ENCODE peak calls at places on chromosomes 1 and 21, in ten cellular contexts. K, P, U, V, I, E, F, X, A and Y are unnamed samples.

GRCh38 chr1:220124542-220124941 is 30.6 kb downstream of the IARS2 start:
- DNase-seq in K (peak), P (no peak), U (peak), V (no peak), I (no peak), E (no peak), F (no peak), X (no peak), A (no peak), Y (no peak)

GRCh38 chr1:237104096-237104495 is 62.1 kb downstream of the RYR2 start:
- DNase-seq in K (no peak), P (no peak), U (no peak), V (no peak), I (no peak), E (no peak), F (no peak), X (no peak), A (no peak), Y (no peak)

GRCh38 chr1:67908260-67908936 is 75.1 kb upstream of the GNG12 start:
- DNase-seq in K (no peak), P (no peak), U (peak), V (no peak), I (no peak), E (no peak), F (no peak), X (no peak), A (peak), Y (no peak)

GRCh38 chr1:195663549-195664280 is 944.5 kb downstream of the KCNT2 start:
- DNase-seq in K (peak), P (no peak), U (peak), V (peak), I (no peak), E (no peak), F (no peak), X (no peak), A (peak), Y (peak)

GRCh38 chr1:192506741-192507155 is 68.8 kb upstream of the RGS1 start:
- DNase-seq in K (no peak), P (no peak), U (peak), V (peak), I (no peak), E (peak), F (no peak), X (no peak), A (peak), Y (peak)

GRCh38 chr21:38455403-38455802 is 42.9 kb downstream of the ERG start:
- DNase-seq in K (no peak), P (no peak), U (no peak), V (no peak), I (no peak), E (no peak), F (no peak), X (no peak), A (no peak), Y (no peak)

GRCh38 chr1:51649593-51650091 is 32.8 kb downstream of the OSBPL9 start:
- DNase-seq in K (no peak), P (no peak), U (peak), V (no peak), I (no peak), E (no peak), F (no peak), X (no peak), A (no peak), Y (no peak)

GRCh38 chr1:154955039-154955717 is 721 bp downstream of the PBXIP1 start:
- DNase-seq in K (no peak), P (peak), U (peak), V (peak), I (peak), E (peak), F (peak), X (peak), A (no peak), Y (no peak)

GRCh38 chr1:169048043-169048442 is 58.4 kb upstream of the ATP1B1 start:
- DNase-seq in K (no peak), P (no peak), U (no peak), V (no peak), I (no peak), E (no peak), F (no peak), X (no peak), A (no peak), Y (no peak)

GRCh38 chr1:22717038-22717758 is 6.6 kb downstream of the EPHB2 start:
- DNase-seq in K (no peak), P (no peak), U (no peak), V (no peak), I (no peak), E (no peak), F (no peak), X (peak), A (peak), Y (no peak)